ENCODE peak calls at places on chromosomes 13 and 19, in ten cellular contexts. T is vagina; Q is activated CD4-positive, alpha-beta T cell treated with anti-CD3 and anti-CD28 coated beads for 36 hours; N is hippocampal formation; Z is stimulated activated CD4-positive, alpha-beta T cell treated with anti-CD3 and anti-CD28 coated beads, Interleukin-4, amount 100 ng/mL, for 1 hour; Y is CD8-positive, alpha-beta memory T cell; S is activated CD4-positive, CD25-positive, alpha-beta regulatory T cell; J is left ventricle myocardium inferior; U is NCI-H748 treated with DMSO at 0.1 percent for 48 hours; W is lower leg skin. H is an unnamed sample.

GRCh38 chr13:102333320-102334181 is 68.3 kb downstream of the FGF14 start:
- DNase-seq in T (no peak), Q (no peak), N (no peak), Z (no peak), Y (no peak), S (no peak), J (no peak), U (peak), W (no peak), H (no peak)

GRCh38 chr19:38095411-38096308 is 128.4 kb downstream of the DPF1 start:
- DNase-seq in T (no peak), Q (peak), N (peak), Z (peak), Y (no peak), S (no peak), J (peak), U (peak), W (peak), H (peak)

GRCh38 chr13:76976488-76976887 is 15.4 kb upstream of the CLN5 start:
- DNase-seq in T (no peak), Q (no peak), N (no peak), Z (no peak), Y (no peak), S (no peak), J (no peak), U (no peak), W (no peak), H (no peak)

GRCh38 chr13:23469901-23470525 is 36.5 kb upstream of the SACS start:
- DNase-seq in T (no peak), Q (no peak), N (no peak), Z (no peak), Y (no peak), S (no peak), J (no peak), U (peak), W (no peak), H (peak)

GRCh38 chr13:113612626-113613025 is 28.1 kb downstream of the TFDP1 start:
- DNase-seq in T (no peak), Q (no peak), N (no peak), Z (no peak), Y (no peak), S (no peak), J (no peak), U (no peak), W (no peak), H (no peak)

GRCh38 chr19:51327066-51327985 is 14.6 kb downstream of the VSIG10L start:
- DNase-seq in T (no peak), Q (peak), N (no peak), Z (peak), Y (peak), S (no peak), J (peak), U (no peak), W (no peak), H (no peak)

GRCh38 chr19:5232798-5233505 is 107.7 kb downstream of the PTPRS start:
- DNase-seq in T (no peak), Q (no peak), N (no peak), Z (no peak), Y (no peak), S (no peak), J (no peak), U (no peak), W (no peak), H (no peak)

GRCh38 chr19:12800873-12801465 is 631 bp downstream of the PRDX2 start:
- DNase-seq in T (no peak), Q (peak), N (no peak), Z (no peak), Y (no peak), S (no peak), J (no peak), U (no peak), W (no peak), H (no peak)

GRCh38 chr13:45336025-45336800 is 4.8 kb downstream of the TPT1 start:
- DNase-seq in T (no peak), Q (no peak), N (no peak), Z (no peak), Y (no peak), S (no peak), J (no peak), U (no peak), W (no peak), H (no peak)

GRCh38 chr19:52188822-52189744 is 769 bp upstream of the PPP2R1A start:
- DNase-seq in T (peak), Q (peak), N (no peak), Z (peak), Y (no peak), S (peak), J (peak), U (no peak), W (peak), H (no peak)

GRCh38 chr19:43469160-43469480 is 3.7 kb upstream of the LYPD3 start:
- DNase-seq in T (no peak), Q (no peak), N (no peak), Z (no peak), Y (no peak), S (no peak), J (no peak), U (no peak), W (no peak), H (no peak)

GRCh38 chr19:7985481-7985911 is 19.9 kb downstream of the ELAVL1 start:
- DNase-seq in T (no peak), Q (no peak), N (no peak), Z (no peak), Y (no peak), S (no peak), J (no peak), U (no peak), W (no peak), H (no peak)

GRCh38 chr13:32824671-32825070 is 191.6 kb upstream of the KL start:
- DNase-seq in T (no peak), Q (no peak), N (no peak), Z (no peak), Y (no peak), S (no peak), J (no peak), U (no peak), W (no peak), H (peak)

GRCh38 chr19:50465986-50466771 is 10.1 kb upstream of the EMC10 start:
- DNase-seq in T (no peak), Q (no peak), N (no peak), Z (no peak), Y (no peak), S (no peak), J (no peak), U (peak), W (no peak), H (no peak)

GRCh38 chr19:13110099-13110610 is 6.4 kb downstream of the TRMT1 start:
- DNase-seq in T (no peak), Q (no peak), N (no peak), Z (no peak), Y (no peak), S (no peak), J (no peak), U (no peak), W (no peak), H (no peak)

GRCh38 chr19:15321739-15322138 is 10.6 kb downstream of the BRD4 start:
- DNase-seq in T (no peak), Q (no peak), N (no peak), Z (no peak), Y (no peak), S (no peak), J (no peak), U (no peak), W (no peak), H (no peak)

GRCh38 chr19:55376381-55376933 is at the start of gene TMEM190:
- DNase-seq in T (no peak), Q (no peak), N (no peak), Z (no peak), Y (no peak), S (no peak), J (no peak), U (no peak), W (no peak), H (no peak)

GRCh38 chr19:2603320-2603719 is 99.2 kb downstream of the GNG7 start:
- DNase-seq in T (no peak), Q (no peak), N (no peak), Z (no peak), Y (no peak), S (no peak), J (peak), U (no peak), W (no peak), H (peak)

GRCh38 chr13:97141564-97142005 is 80.5 kb upstream of the MBNL2 start:
- DNase-seq in T (no peak), Q (peak), N (no peak), Z (no peak), Y (no peak), S (no peak), J (no peak), U (peak), W (peak), H (peak)